ENCODE peak calls at places on chromosome 15, in ten cellular contexts. Q is neural progenitor cell; L is HL-60; U is left ventricle myocardium inferior; M is CD4-positive, alpha-beta T cell; H is AG04449; P is GM23338; B is pancreas; W is suprapubic skin; E is lung. I is an unnamed sample.

GRCh38 chr15:92074161-92074560 is 220.7 kb downstream of the SLCO3A1 start:
- DNase-seq in M (no peak), E (no peak), P (no peak), B (no peak), U (no peak), H (no peak), Q (no peak), W (no peak), L (no peak), I (no peak)

GRCh38 chr15:52144656-52145055 is 32.1 kb upstream of the BCL2L10 start:
- DNase-seq in W (no peak), B (no peak), U (no peak), Q (no peak), E (no peak), M (no peak), L (no peak), H (no peak), P (no peak), I (no peak)

GRCh38 chr15:96002890-96003859 is 327.3 kb upstream of the NR2F2 start:
- DNase-seq in L (no peak), W (no peak), P (no peak), U (no peak), B (no peak), E (no peak), H (no peak), Q (no peak), M (no peak), I (no peak)

GRCh38 chr15:38517312-38517711 is 47.3 kb downstream of the RASGRP1 start:
- DNase-seq in L (no peak), W (no peak), P (no peak), M (no peak), B (no peak), Q (no peak), H (no peak), E (no peak), U (no peak), I (no peak)

GRCh38 chr15:29090617-29091466 is 178.8 kb downstream of the NSMCE3 start:
- DNase-seq in B (no peak), U (no peak), E (no peak), Q (peak), H (no peak), P (peak), M (no peak), W (no peak), L (peak), I (no peak)

GRCh38 chr15:76150971-76151598 is 91.3 kb downstream of the TMEM266 start:
- DNase-seq in W (peak), H (peak), L (peak), E (peak), B (peak), M (peak), U (peak), P (peak), Q (peak), I (peak)

GRCh38 chr15:52171807-52172206 is 19.4 kb downstream of the GNB5 start:
- DNase-seq in M (no peak), W (no peak), L (no peak), P (no peak), U (no peak), E (no peak), H (no peak), Q (no peak), B (no peak), I (no peak)

GRCh38 chr15:63065262-63066234 is 23.0 kb downstream of the TPM1 start:
- DNase-seq in W (no peak), E (no peak), Q (no peak), B (no peak), P (peak), U (no peak), H (no peak), M (no peak), L (no peak), I (no peak)

GRCh38 chr15:42184313-42184712 is 23.8 kb downstream of the VPS39 start:
- DNase-seq in M (no peak), E (no peak), B (no peak), P (no peak), L (peak), Q (no peak), H (no peak), U (peak), W (no peak), I (no peak)

GRCh38 chr15:57395292-57395691 is 19.0 kb downstream of the CGNL1 start:
- DNase-seq in E (no peak), L (no peak), W (no peak), P (no peak), Q (no peak), M (no peak), H (peak), B (no peak), U (no peak), I (peak)

GRCh38 chr15:83108266-83109219 is 1.1 kb downstream of the TM6SF1 start:
- DNase-seq in M (no peak), Q (no peak), P (peak), H (no peak), E (peak), B (no peak), W (no peak), U (peak), L (peak), I (no peak)

GRCh38 chr15:47737424-47737823 is 20.1 kb downstream of the SEMA6D start:
- DNase-seq in Q (no peak), L (no peak), H (no peak), M (no peak), U (no peak), W (no peak), P (no peak), E (no peak), B (no peak), I (no peak)

GRCh38 chr15:68317281-68318007 is 39.9 kb downstream of the FEM1B start:
- DNase-seq in Q (no peak), U (no peak), M (no peak), B (no peak), L (no peak), P (no peak), W (peak), H (no peak), E (no peak), I (no peak)

GRCh38 chr15:68314563-68314962 is 37.0 kb downstream of the FEM1B start:
- DNase-seq in W (peak), P (no peak), L (no peak), B (peak), M (peak), E (no peak), U (no peak), Q (no peak), H (no peak), I (no peak)

GRCh38 chr15:68315035-68315434 is 37.5 kb downstream of the FEM1B start:
- DNase-seq in B (no peak), U (no peak), P (no peak), W (no peak), Q (no peak), E (no peak), L (no peak), M (no peak), H (no peak), I (no peak)

GRCh38 chr15:68315495-68316007 is 38.0 kb downstream of the FEM1B start:
- DNase-seq in L (no peak), M (peak), P (peak), H (no peak), B (no peak), Q (peak), U (no peak), W (peak), E (no peak), I (no peak)

GRCh38 chr15:68316061-68316804 is 38.7 kb downstream of the FEM1B start:
- DNase-seq in Q (peak), L (no peak), E (no peak), H (no peak), P (peak), W (peak), B (no peak), U (no peak), M (peak), I (no peak)
- TF ChIP-seq CTCF in Q (peak), L (no peak), E (no peak), H (peak), P (peak), W (no peak), B (no peak), U (no peak), M (no peak), I (peak)

DNA sequence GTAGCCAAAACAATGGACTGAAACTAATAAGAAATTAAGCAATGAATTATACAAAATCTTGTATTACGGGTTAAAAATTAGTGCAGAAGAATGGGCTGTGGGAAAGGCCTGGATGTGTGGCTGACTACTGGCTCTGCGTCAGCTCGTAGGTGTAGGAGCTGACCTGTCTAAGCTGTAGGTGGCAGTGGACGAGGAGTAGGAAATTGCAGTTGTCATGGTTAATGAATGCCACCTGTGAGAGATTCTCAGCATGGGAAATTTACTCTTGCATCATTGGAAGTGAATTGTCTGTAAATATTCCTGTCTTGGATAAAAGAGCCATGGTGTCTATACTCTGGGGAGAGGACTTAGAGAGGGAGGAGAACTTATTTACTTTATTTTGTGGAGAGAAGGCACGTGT is 23.4 kb downstream of the CHRNA7 start:
- DNase-seq in B (no peak), M (no peak), Q (no peak), L (no peak), U (no peak), E (no peak), W (no peak), H (no peak), P (no peak), I (no peak)
- TF ChIP-seq CTCF in B (no peak), M (no peak), Q (no peak), L (no peak), U (no peak), E (no peak), W (no peak), H (no peak), P (no peak), I (no peak)

GRCh38 chr15:78811825-78812183 is 540 bp upstream of the ADAMTS7 start:
- DNase-seq in P (no peak), Q (no peak), W (no peak), L (no peak), H (no peak), E (no peak), M (no peak), U (peak), B (no peak), I (no peak)
- TF ChIP-seq CTCF in P (no peak), Q (peak), W (no peak), L (no peak), H (no peak), E (no peak), M (peak), U (no peak), B (no peak), I (no peak)

DNA sequence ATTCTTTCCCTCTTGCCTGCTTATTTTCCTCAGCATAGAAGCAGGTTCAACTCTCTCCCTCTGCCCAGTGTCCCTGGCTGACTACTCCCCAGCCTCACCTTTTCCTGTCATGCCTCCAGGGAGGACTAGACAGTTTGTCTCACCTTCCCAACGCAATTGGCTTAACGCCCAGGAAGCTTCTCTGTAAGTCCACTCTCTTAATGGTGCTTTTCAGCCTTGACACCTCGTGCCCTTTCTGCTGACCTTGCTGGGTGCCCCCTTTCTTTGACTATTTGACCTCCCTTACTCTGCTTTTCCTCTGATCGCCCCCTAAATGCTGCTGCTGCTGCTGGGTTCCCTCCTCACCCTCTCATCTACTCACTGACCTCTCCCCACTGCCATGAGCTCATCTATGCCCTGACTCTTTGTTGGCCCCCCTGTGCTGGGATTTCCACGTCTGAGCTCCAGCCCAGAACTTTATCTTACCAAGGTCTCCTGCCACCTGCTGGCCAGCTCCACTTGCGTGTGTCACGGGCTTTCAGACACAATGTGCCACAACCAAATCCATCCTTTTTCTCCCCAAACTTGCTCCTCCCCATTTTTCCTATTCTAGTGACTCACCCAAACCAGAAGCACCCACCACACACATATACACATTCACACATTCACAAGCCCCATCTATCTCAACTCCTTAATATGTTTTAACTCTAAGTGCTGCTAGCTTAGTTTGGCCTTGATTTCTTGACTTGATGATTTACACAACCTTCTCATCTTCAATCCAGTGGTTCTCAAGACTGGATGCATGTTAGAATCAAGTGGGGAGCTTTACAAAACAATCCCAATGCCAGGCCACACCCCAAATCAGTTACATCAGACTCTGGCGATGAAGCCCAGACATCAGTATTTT is 16.6 kb downstream of the EPB42 start:
- DNase-seq in B (peak), P (peak), H (no peak), W (no peak), Q (peak), E (no peak), U (peak), M (peak), L (no peak), I (no peak)
- TF ChIP-seq CTCF in B (peak), P (peak), H (peak), W (peak), Q (peak), E (peak), U (peak), M (peak), L (peak), I (peak)

DNA sequence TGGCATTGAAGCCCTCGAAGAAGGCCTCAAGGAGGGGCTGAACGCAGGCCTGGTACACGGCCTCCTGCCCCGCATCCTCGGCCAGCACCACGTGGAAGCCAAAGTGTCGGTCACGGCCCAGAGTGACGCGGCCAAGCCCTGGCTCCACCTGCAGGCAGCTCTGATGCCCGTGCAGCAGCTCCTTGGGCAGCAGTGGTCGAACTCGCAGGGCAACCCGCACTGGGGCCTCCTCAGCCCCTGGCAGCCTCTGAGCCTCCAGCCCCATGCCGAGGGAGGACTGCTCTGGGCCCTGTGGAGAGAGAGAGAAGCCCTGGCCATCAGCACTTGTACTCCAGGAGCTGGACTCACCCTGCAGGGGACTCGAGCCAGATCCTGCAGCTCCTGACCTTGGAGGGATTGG is 2.6 kb downstream of the KIF7 start:
- DNase-seq in P (no peak), H (no peak), M (no peak), W (peak), E (no peak), U (no peak), Q (no peak), L (no peak), B (no peak), I (no peak)
- TF ChIP-seq CTCF in P (peak), H (no peak), M (no peak), W (no peak), E (no peak), U (no peak), Q (no peak), L (no peak), B (no peak), I (no peak)

GRCh38 chr15:60801336-60801735 is 322.4 kb upstream of the ICE2 start:
- DNase-seq in P (no peak), L (no peak), B (no peak), H (no peak), E (no peak), U (no peak), W (no peak), M (no peak), Q (no peak), I (no peak)

GRCh38 chr15:60799885-60800728 is 321.2 kb upstream of the ICE2 start:
- DNase-seq in U (no peak), E (no peak), W (no peak), Q (no peak), M (no peak), B (no peak), L (no peak), H (no peak), P (no peak), I (no peak)

GRCh38 chr15:60800729-60801072 is 321.8 kb upstream of the ICE2 start:
- DNase-seq in P (no peak), U (no peak), L (no peak), M (no peak), Q (no peak), E (no peak), W (no peak), H (no peak), B (no peak), I (no peak)

GRCh38 chr15:60797444-60798040 is 318.6 kb upstream of the ICE2 start:
- DNase-seq in L (no peak), P (no peak), U (no peak), W (no peak), B (no peak), Q (no peak), E (no peak), M (no peak), H (no peak), I (no peak)

GRCh38 chr15:60798821-60799220 is 319.9 kb upstream of the ICE2 start:
- DNase-seq in B (no peak), M (no peak), U (no peak), W (no peak), L (no peak), E (no peak), H (peak), P (no peak), Q (no peak), I (peak)
- TF ChIP-seq CTCF in B (no peak), M (no peak), U (no peak), W (no peak), L (no peak), E (no peak), H (no peak), P (no peak), Q (no peak), I (no peak)

DNA sequence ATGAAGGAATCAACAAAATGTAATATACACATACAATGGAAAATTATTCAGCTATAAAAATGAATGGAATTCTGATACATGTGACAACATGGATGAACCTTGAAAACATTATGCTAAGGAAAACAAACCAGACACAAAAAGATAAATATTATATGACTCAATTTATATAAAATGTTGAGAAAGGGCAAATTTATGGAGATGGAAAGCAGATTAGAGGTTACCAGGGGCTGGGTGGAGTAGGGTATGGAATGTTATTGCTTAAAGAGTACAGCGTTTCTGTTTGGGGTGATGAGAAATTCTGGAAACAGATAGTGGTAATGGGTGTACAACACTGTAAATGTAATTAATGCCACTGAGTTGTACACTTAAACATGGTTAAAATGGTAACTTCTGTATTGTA is 50.9 kb downstream of the EMC4 start:
- DNase-seq in H (no peak), M (no peak), Q (no peak), B (no peak), E (no peak), U (no peak), P (no peak), W (no peak), L (no peak), I (no peak)
- TF ChIP-seq CTCF in H (no peak), M (no peak), Q (no peak), B (no peak), E (no peak), U (no peak), P (no peak), W (no peak), L (no peak), I (no peak)

DNA sequence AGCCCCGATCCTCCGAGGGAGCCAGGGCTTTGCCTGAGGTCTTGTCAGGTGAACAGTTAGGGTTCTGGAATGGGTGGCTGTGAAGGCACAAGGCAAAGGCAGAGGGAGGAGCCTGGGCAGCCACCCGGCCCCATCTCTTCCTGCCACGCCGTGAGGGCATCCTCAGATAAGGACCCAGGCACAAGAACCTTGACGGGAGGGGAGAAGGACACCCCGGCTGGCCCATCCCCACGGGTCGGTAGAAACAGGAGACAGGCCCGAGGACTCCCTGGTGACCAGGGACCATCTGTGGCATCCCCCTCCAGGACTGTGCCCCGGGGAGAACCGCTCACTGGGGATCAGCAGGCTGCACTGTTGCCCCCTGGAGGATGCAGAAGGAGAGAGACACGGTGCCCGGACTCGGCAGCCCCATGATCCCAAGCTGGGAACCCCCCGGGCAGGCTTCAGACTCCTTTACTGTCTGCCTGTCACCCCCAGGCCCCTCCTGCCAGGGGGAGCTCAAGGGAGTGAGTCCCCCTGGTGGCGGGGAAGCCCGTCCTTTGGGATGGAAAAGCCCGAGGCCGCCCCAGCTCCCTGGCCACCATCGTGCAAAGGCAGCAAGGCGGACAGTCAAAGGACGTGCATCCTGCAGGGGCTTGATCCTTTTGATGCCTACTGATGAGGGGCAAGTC is 12.3 kb upstream of the PCSK6 start:
- DNase-seq in W (no peak), B (no peak), E (peak), M (peak), H (no peak), P (peak), L (no peak), Q (peak), U (no peak), I (no peak)
- TF ChIP-seq CTCF in W (peak), B (no peak), E (no peak), M (peak), H (peak), P (peak), L (peak), Q (peak), U (peak), I (peak)

GRCh38 chr15:85414495-85414894 is 34.1 kb downstream of the AKAP13 start:
- DNase-seq in L (no peak), W (no peak), P (no peak), M (no peak), Q (no peak), U (no peak), B (no peak), E (no peak), H (no peak), I (no peak)
- TF ChIP-seq CTCF in L (peak), W (no peak), P (no peak), M (peak), Q (no peak), U (peak), B (no peak), E (no peak), H (peak), I (peak)